ENCODE peak calls at places on chromosomes 11 and 22, in ten cellular contexts. R is adrenal gland, C is brain microvascular endothelial cell, F is mammary epithelial cell, X is GM23338, N is left lung, G is GM12878, H is prostate gland, D is IMR-90, I is fibroblast of lung. Q is an unnamed sample.

GRCh38 chr11:43830928-43831440 is 49.6 kb upstream of the ALKBH3 start:
- DNase-seq in R (peak; percentile 83), X (no peak), C (peak; percentile 99), H (no peak), G (no peak), D (peak; percentile 100), I (peak; percentile 100), F (peak; percentile 100), N (no peak), Q (peak; percentile 39)

GRCh38 chr11:26947904-26948639 is 45.8 kb upstream of the FIBIN start:
- DNase-seq in N (no peak), F (peak; percentile 60), G (no peak), X (no peak), H (no peak), D (peak; percentile 23), C (peak; percentile 40), I (peak; percentile 74), R (no peak), Q (no peak)

GRCh38 chr11:57699813-57700212 is 12.2 kb downstream of the MED19 start:
- DNase-seq in C (no peak), X (peak; percentile 41), N (no peak), H (no peak), D (no peak), F (no peak), R (no peak), I (no peak), G (no peak), Q (no peak)

GRCh38 chr11:66745356-66746235 is 16.6 kb upstream of the SPTBN2 start:
- DNase-seq in X (peak; percentile 53), G (no peak), N (peak; percentile 87), D (no peak), I (no peak), H (peak; percentile 30), F (peak; percentile 40), C (no peak), R (peak; percentile 32), Q (no peak)

GRCh38 chr11:103920933-103921332 is 115.5 kb upstream of the DDI1 start:
- DNase-seq in I (no peak), G (no peak), N (no peak), C (no peak), R (no peak), F (no peak), H (no peak), X (peak; percentile 31), D (no peak), Q (no peak)

GRCh38 chr11:94148189-94148588 is 19.5 kb downstream of the PANX1 start:
- DNase-seq in N (no peak), R (no peak), G (no peak), C (no peak), I (no peak), X (no peak), F (no peak), D (no peak), H (no peak), Q (no peak)

GRCh38 chr11:75475767-75476650 is 43.0 kb upstream of the KLHL35 start:
- DNase-seq in N (peak; percentile 36), I (peak; percentile 41), G (no peak), D (peak; percentile 60), R (peak; percentile 59), F (peak; percentile 30), H (no peak), X (no peak), C (peak; percentile 9), Q (no peak)

GRCh38 chr22:49726701-49727101 is 101.0 kb downstream of the BRD1 start:
- DNase-seq in F (no peak), R (no peak), G (no peak), X (no peak), I (no peak), C (no peak), D (no peak), H (no peak), N (peak; percentile 47), Q (no peak)

GRCh38 chr11:69364901-69365300 is 70.9 kb downstream of the MYEOV start:
- DNase-seq in D (peak; percentile 82), C (no peak), I (peak; percentile 75), H (no peak), R (no peak), G (no peak), N (no peak), X (no peak), F (no peak), Q (no peak)

DNA sequence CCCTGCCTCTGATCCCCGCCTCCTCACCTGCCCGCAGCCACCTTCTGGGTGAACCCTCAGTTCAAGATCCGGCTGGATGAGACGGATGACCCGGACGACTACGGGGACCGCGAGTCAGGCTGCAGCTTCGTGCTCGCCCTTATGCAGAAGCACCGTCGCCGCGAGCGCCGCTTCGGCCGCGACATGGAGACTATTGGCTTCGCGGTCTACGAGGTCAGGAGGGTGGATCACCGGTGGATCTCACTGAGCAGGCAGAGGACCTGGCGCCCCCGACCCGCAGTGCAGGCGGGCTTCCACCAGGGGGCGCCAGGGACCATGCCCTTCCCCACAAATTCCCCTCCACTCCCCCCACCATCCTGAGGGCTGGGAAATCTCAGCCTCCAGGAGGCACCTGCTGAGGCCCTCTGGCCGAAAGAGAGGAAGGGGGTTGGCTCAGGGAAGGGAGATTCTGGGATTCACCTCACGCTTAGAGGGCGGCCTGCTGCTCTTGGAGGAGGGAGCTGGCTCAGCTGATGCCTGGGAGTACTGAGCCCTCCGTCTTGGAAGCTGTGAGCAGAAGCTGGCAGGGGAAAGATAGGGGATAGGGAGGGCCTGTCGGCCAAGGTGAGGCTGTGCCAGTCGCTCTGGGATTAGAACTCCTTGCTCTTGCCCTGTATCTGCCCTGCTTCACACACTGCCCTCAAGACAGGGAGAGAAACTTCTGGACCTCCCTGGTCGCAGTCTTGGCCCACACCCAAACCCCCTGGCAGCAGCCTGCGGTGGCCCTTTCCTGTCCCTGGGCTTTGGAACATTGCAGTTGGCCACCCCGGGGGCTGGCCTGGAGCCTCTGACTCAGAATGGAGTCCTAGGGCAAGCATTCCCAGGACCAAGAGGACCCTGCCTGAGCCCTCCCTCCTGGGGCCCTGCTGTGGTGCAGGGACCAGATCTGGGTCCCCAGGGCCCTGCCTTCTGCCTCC is 23.2 kb downstream of the CAPN1 start:
- DNase-seq in F (no peak), N (peak; percentile 86), G (no peak), R (no peak), C (no peak), H (no peak), X (peak; percentile 88), D (peak; percentile 13), I (peak; percentile 15), Q (peak; percentile 63)
- H3K36me3 ChIP-seq in F (peaks cover 38% of the 10 kb centered on the region), N (no peaks in the 10 kb centered on the region), G (peaks cover 2% of the 10 kb centered on the region), R (no peaks in the 10 kb centered on the region), C (peaks cover 48% of the 10 kb centered on the region), H (peaks cover 11% of the 10 kb centered on the region), X (peaks cover 17% of the 10 kb centered on the region), D (peaks cover 67% of the 10 kb centered on the region), I (peaks cover 35% of the 10 kb centered on the region), Q (no peaks in the 10 kb centered on the region)

DNA sequence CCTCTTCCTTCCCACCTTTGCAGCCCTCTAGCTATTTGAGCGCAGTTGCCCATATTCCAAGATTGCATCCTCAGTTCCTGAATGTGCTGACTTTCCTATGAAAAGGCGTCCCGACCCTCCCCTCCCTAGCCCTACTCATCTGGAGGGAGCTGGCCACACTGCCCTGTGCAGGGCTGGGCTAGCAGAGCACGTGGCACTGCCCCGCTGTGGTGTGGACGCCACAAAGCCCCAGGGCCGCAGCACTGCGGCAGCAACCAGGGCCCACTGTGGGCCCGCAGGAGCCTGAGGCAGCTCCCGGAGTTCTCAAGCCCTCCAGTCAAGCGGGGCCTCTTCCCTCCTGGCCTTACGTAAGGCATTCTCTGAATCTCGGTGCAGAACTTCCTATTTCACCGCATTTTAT is 27.6 kb downstream of the B3GAT1 start:
- DNase-seq in R (no peak), X (no peak), G (no peak), C (no peak), F (no peak), H (no peak), I (no peak), N (peak; percentile 59), D (no peak), Q (no peak)
- TF ChIP-seq CTCF in R (no peak), X (no peak), G (no peak), C (no peak), F (no peak), H (no peak), I (no peak), N (no peak), D (no peak), Q (no peak)

GRCh38 chr22:36125434-36125833 is 35.1 kb downstream of the APOL3 start:
- DNase-seq in N (no peak), C (no peak), R (no peak), I (no peak), H (no peak), D (no peak), X (no peak), G (no peak), F (no peak), Q (no peak)

GRCh38 chr22:36134167-36134566 is 26.4 kb downstream of the APOL3 start:
- DNase-seq in G (no peak), D (no peak), C (no peak), I (no peak), F (no peak), N (no peak), X (no peak), R (no peak), H (no peak), Q (no peak)

GRCh38 chr22:36125994-36126531 is 34.5 kb downstream of the APOL3 start:
- DNase-seq in C (no peak), R (no peak), F (no peak), N (no peak), D (no peak), X (no peak), I (no peak), G (no peak), H (no peak), Q (no peak)

GRCh38 chr22:36131907-36132306 is 28.6 kb downstream of the APOL3 start:
- DNase-seq in X (no peak), I (no peak), H (no peak), F (no peak), G (no peak), N (no peak), R (no peak), C (no peak), D (no peak), Q (no peak)

DNA sequence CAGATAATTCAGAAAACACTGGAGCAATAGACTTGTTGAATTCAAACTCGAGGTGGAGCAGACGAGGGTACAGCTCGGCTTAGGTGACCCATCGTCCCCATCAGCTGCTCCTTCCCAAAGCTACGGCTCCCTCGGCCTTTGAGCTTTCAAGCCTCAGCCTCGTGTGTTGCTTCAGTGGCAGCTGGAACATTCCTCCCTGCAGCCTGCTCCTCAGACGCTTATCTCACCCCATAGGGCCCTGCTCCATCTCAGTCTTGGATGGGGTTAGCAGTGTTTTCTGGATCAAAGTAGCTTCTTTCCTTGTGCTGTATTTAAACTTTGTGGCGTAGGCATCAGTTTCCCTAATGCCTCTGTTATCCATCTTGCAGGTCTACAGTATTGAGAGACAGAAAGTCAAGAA is 30.6 kb downstream of the APOL3 start:
- DNase-seq in G (no peak), H (no peak), N (no peak), D (no peak), X (no peak), I (no peak), R (no peak), F (no peak), C (no peak), Q (no peak)
- H3K27me3 ChIP-seq in G (no peaks in the 10 kb centered on the region), H (no peaks in the 10 kb centered on the region), N (no peaks in the 10 kb centered on the region), D (peaks cover 40% of the 10 kb centered on the region), X (no peaks in the 10 kb centered on the region), I (peaks cover 20% of the 10 kb centered on the region), R (no peaks in the 10 kb centered on the region), F (no peaks in the 10 kb centered on the region), C (peaks cover 6% of the 10 kb centered on the region), Q (no peaks in the 10 kb centered on the region)

DNA sequence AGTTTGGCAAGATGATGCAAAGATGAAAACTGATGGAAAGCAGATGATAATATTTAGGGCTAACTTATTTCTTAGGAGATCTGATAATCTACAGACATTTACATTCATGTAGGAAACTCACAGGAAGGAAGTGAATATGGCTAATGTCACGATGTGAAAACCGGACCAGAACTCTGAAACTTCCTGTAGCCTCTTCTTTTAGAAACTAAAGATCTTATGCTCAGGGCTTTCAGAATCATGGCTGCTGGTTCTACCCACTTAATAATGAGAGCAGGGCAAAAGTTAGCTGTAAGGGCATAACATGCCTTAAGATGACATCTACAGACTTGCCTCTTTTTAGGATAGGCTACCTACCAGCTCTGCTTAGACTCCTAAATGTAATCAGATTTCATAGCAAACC is 15.2 kb downstream of the CPSF7 start:
- DNase-seq in I (no peak), F (no peak), X (no peak), C (no peak), G (no peak), N (no peak), H (no peak), D (no peak), R (no peak), Q (no peak)
- H3K36me3 ChIP-seq in I (peaks cover 25% of the 10 kb centered on the region), F (peaks cover 56% of the 10 kb centered on the region), X (peaks cover 89% of the 10 kb centered on the region), C (peaks cover 92% of the 10 kb centered on the region), G (peaks cover 62% of the 10 kb centered on the region), N (peaks cover 6% of the 10 kb centered on the region), H (peaks cover 20% of the 10 kb centered on the region), D (peaks cover 70% of the 10 kb centered on the region), R (no peaks in the 10 kb centered on the region), Q (peaks cover 75% of the 10 kb centered on the region)